ENCODE peak calls at places on chromosomes 5 and 9, in seven cellular contexts. One of them, this sample, is unnamed.

GRCh38 chr9:94945191-94946144 is 219.0 kb downstream of the AOPEP start:
- DNase-seq in Calu3: no peak
- DNase-seq in endothelial cell of umbilical vein: peak; percentile 55
- DNase-seq in lower leg skin: peak; percentile 87
- DNase-seq in OCI-M1: no peak
- DNase-seq in stimulated activated CD4-positive, alpha-beta T cell treated with anti-CD3 and anti-CD28 coated beads, Interleukin-4, amount 100 ng/mL, for 4 hours: no peak
- DNase-seq in choroid plexus epithelial cell: peak; percentile 87
- DNase-seq in this sample: no peak

GRCh38 chr5:36624277-36624676 is 17.9 kb downstream of the SLC1A3 start:
- DNase-seq in choroid plexus epithelial cell: no peak
- DNase-seq in stimulated activated CD4-positive, alpha-beta T cell treated with anti-CD3 and anti-CD28 coated beads, Interleukin-4, amount 100 ng/mL, for 4 hours: no peak
- DNase-seq in lower leg skin: no peak
- DNase-seq in endothelial cell of umbilical vein: no peak
- DNase-seq in OCI-M1: no peak
- DNase-seq in Calu3: no peak
- DNase-seq in this sample: no peak

GRCh38 chr9:94553029-94553938 is 1.6 kb upstream of the PCAT7 start:
- DNase-seq in lower leg skin: no peak
- DNase-seq in endothelial cell of umbilical vein: no peak
- DNase-seq in Calu3: peak; percentile 56
- DNase-seq in OCI-M1: no peak
- DNase-seq in choroid plexus epithelial cell: no peak
- DNase-seq in stimulated activated CD4-positive, alpha-beta T cell treated with anti-CD3 and anti-CD28 coated beads, Interleukin-4, amount 100 ng/mL, for 4 hours: no peak
- DNase-seq in this sample: no peak

GRCh38 chr9:114317665-114318357 is 5.1 kb upstream of the ORM1 start:
- DNase-seq in stimulated activated CD4-positive, alpha-beta T cell treated with anti-CD3 and anti-CD28 coated beads, Interleukin-4, amount 100 ng/mL, for 4 hours: no peak
- DNase-seq in Calu3: no peak
- DNase-seq in endothelial cell of umbilical vein: no peak
- DNase-seq in OCI-M1: peak; percentile 73
- DNase-seq in lower leg skin: peak; percentile 28
- DNase-seq in choroid plexus epithelial cell: peak; percentile 83
- DNase-seq in this sample: no peak

GRCh38 chr5:103262422-103262871 is 3.9 kb downstream of the MACIR start:
- DNase-seq in lower leg skin: no peak
- DNase-seq in choroid plexus epithelial cell: peak; percentile 34
- DNase-seq in OCI-M1: peak; percentile 78
- DNase-seq in stimulated activated CD4-positive, alpha-beta T cell treated with anti-CD3 and anti-CD28 coated beads, Interleukin-4, amount 100 ng/mL, for 4 hours: no peak
- DNase-seq in endothelial cell of umbilical vein: peak; percentile 35
- DNase-seq in Calu3: no peak
- DNase-seq in this sample: no peak

GRCh38 chr5:151319334-151319733 is 15.8 kb upstream of the SLC36A3 start:
- DNase-seq in choroid plexus epithelial cell: peak; percentile 60
- DNase-seq in Calu3: peak; percentile 9
- DNase-seq in OCI-M1: peak; percentile 6
- DNase-seq in lower leg skin: no peak
- DNase-seq in stimulated activated CD4-positive, alpha-beta T cell treated with anti-CD3 and anti-CD28 coated beads, Interleukin-4, amount 100 ng/mL, for 4 hours: no peak
- DNase-seq in endothelial cell of umbilical vein: no peak
- DNase-seq in this sample: no peak

GRCh38 chr9:130451004-130451390 is 6.2 kb downstream of the ASS1 start:
- DNase-seq in stimulated activated CD4-positive, alpha-beta T cell treated with anti-CD3 and anti-CD28 coated beads, Interleukin-4, amount 100 ng/mL, for 4 hours: no peak
- DNase-seq in Calu3: no peak
- DNase-seq in choroid plexus epithelial cell: no peak
- DNase-seq in endothelial cell of umbilical vein: no peak
- DNase-seq in lower leg skin: no peak
- DNase-seq in OCI-M1: no peak
- DNase-seq in this sample: no peak

GRCh38 chr9:123069010-123069481 is 35.6 kb downstream of the GPR21 start:
- DNase-seq in Calu3: no peak
- DNase-seq in endothelial cell of umbilical vein: peak; percentile 90
- DNase-seq in OCI-M1: no peak
- DNase-seq in lower leg skin: no peak
- DNase-seq in stimulated activated CD4-positive, alpha-beta T cell treated with anti-CD3 and anti-CD28 coated beads, Interleukin-4, amount 100 ng/mL, for 4 hours: no peak
- DNase-seq in choroid plexus epithelial cell: peak; percentile 96
- DNase-seq in this sample: no peak

GRCh38 chr9:104872959-104873850 is 54.8 kb downstream of the ABCA1 start:
- DNase-seq in stimulated activated CD4-positive, alpha-beta T cell treated with anti-CD3 and anti-CD28 coated beads, Interleukin-4, amount 100 ng/mL, for 4 hours: no peak
- DNase-seq in OCI-M1: no peak
- DNase-seq in endothelial cell of umbilical vein: peak; percentile 90
- DNase-seq in choroid plexus epithelial cell: peak; percentile 95
- DNase-seq in lower leg skin: peak; percentile 86
- DNase-seq in Calu3: no peak
- DNase-seq in this sample: no peak